ENCODE peak calls at places on chromosomes 11 and 22, in four cellular contexts. T is mesendoderm, V is IMR-90, P is H9. D is an unnamed sample.

GRCh38 chr11:27459191-27459590 is 13.4 kb downstream of the LGR4 start:
- DNase-seq in P (no peak), T (peak; percentile 76), V (no peak), D (no peak)

GRCh38 chr11:66311965-66312548 is 4.8 kb downstream of the CD248 start:
- DNase-seq in T (peak; percentile 90), V (peak; percentile 89), P (peak; percentile 92), D (peak; percentile 94)

GRCh38 chr22:40635940-40636379 is 559 bp downstream of the MRTFA start:
- DNase-seq in T (no peak), V (no peak), P (peak; percentile 34), D (peak; percentile 24)

GRCh38 chr11:94130589-94131362 is 2.1 kb downstream of the PANX1 start:
- DNase-seq in P (no peak), V (peak; percentile 89), T (no peak), D (peak; percentile 97)

GRCh38 chr11:80155412-80156017 is 714.7 kb upstream of the TENM4 start:
- DNase-seq in V (peak; percentile 37), P (no peak), T (peak; percentile 67), D (peak; percentile 45)

GRCh38 chr11:111395081-111395480 is 16.0 kb upstream of the POU2AF1 start:
- DNase-seq in P (no peak), T (peak; percentile 9), V (no peak), D (no peak)

GRCh38 chr22:17479129-17479528 is 84.2 kb upstream of the SLC25A18 start:
- DNase-seq in T (no peak), V (no peak), P (no peak), D (no peak)

GRCh38 chr11:70578371-70578770 is 180.0 kb downstream of the CTTN start:
- DNase-seq in V (no peak), P (no peak), T (no peak), D (no peak)

GRCh38 chr11:34223021-34223813 is 117.8 kb downstream of the NAT10 start:
- DNase-seq in T (peak; percentile 35), V (peak; percentile 87), P (no peak), D (peak; percentile 76)

GRCh38 chr11:72012091-72012630 is 13.5 kb downstream of the IL18BP start:
- DNase-seq in P (no peak), V (no peak), T (no peak), D (no peak)

GRCh38 chr11:64095286-64095825 is 59.6 kb downstream of the FLRT1 start:
- DNase-seq in T (no peak), P (no peak), V (peak; percentile 6), D (peak; percentile 50)
- H2BK120ac ChIP-seq in T (no peak overlapping the region), P (no peak overlapping the region), V (peak overlapping the region; percentile 20), D (no peak overlapping the region)

GRCh38 chr11:133291672-133292265 is 240.5 kb downstream of the OPCML start:
- DNase-seq in V (no peak), P (no peak), T (no peak), D (no peak)
- H3K18ac ChIP-seq in V (no peak overlapping the region), P (no peak overlapping the region), T (no peak overlapping the region), D (no peak overlapping the region)

GRCh38 chr22:45493286-45493771 is 9.4 kb upstream of the FBLN1 start:
- DNase-seq in T (peak; percentile 81), P (no peak), V (no peak), D (no peak)

GRCh38 chr22:45490836-45491235 is 11.8 kb upstream of the FBLN1 start:
- DNase-seq in V (no peak), T (peak; percentile 65), P (no peak), D (no peak)

GRCh38 chr22:45496451-45496941 is 6.2 kb upstream of the FBLN1 start:
- DNase-seq in P (no peak), V (no peak), T (peak; percentile 89), D (peak; percentile 53)

GRCh38 chr22:45488764-45489370 is 13.8 kb upstream of the FBLN1 start:
- DNase-seq in V (no peak), T (no peak), P (no peak), D (no peak)

DNA sequence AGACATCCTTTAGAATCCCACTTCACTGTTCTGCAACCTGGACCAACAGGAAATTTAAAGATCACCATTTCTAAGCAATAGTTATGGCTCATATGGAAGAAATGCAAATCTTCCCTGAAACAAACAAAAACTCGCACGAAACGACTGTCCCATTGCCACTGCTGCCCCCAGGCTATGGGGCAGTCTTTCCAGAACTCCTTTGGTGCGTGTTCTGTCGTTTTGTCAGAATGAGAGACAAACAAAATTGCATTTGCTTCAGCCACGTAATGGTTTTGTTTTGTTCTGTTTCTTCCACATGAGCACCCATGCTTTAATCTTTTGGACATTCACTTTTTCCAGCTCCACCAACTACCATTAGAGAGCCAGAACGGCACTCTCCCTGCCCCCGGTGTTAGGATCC is 10.8 kb upstream of the FBLN1 start:
- DNase-seq in P (no peak), T (no peak), V (no peak), D (peak; percentile 48)
- H2BK120ac ChIP-seq in P (no peak overlapping the region), T (no peak overlapping the region), V (no peak overlapping the region), D (no peak overlapping the region)

DNA sequence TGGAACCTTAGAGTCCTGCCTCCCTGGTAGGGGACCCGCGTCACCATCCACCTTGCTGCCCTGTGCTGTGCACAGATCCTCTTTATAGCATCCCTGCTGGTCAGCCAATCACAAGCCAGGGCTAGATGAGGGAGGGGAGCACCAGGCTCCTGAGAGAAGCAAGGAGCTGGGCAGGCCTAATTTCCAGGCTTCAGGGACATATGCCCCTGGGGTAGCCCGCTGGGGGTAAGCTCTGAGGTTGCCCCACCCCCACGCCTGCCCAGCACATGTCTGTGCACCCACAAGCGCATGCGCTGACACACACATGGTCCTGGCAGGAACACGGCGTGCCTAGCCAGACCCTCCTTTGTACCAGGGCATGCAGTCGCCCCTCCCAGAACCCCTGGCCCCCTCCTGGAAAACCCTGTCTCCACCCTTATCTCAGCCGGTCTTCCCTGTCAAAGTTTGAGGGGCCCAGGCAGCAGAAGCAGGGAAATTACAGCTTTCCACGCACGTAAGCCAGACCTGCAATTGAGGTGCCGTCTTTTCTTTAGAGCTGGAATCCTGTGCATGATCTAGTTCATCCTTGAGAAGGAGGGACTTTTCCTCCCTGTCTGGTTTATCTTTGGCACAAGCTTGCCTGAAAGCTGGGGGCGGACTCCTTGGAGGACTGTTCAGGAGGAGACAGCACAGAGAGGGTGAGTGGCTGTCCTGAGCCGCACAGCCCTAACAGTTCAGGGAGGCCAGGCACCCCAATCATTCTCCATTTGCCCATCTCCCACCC is 2.1 kb downstream of the SSTR3 start:
- DNase-seq in V (no peak), P (no peak), T (no peak), D (no peak)
- H3K18ac ChIP-seq in V (no peak overlapping the region), P (no peak overlapping the region), T (no peak overlapping the region), D (no peak overlapping the region)

D was measured in mesenchymal stem cell.